ENCODE peak calls at places on chromosome 20, in six cellular contexts. R is posterior vena cava, I is ecto neural progenitor cell, Z is NCI-H1694 treated with DMSO at 0.1 percent for 48 hours, Q is M059J, O is RWPE1. X is an unnamed sample.

GRCh38 chr20:48760403-48760889 is 67.4 kb downstream of the PREX1 start:
- DNase-seq in R (no peak), Z (no peak), O (peak), Q (peak), I (no peak), X (peak)

GRCh38 chr20:50153500-50154377 is at the start of gene PEDS1:
- DNase-seq in R (peak), O (peak), Q (peak), I (peak), Z (peak), X (peak)

GRCh38 chr20:6504826-6505225 is 262.7 kb upstream of the BMP2 start:
- DNase-seq in O (peak), I (no peak), Z (no peak), R (no peak), Q (peak), X (no peak)

GRCh38 chr20:63173552-63174191 is 42.3 kb downstream of the YTHDF1 start:
- DNase-seq in Z (no peak), R (no peak), Q (no peak), O (no peak), I (peak), X (no peak)

GRCh38 chr20:20872420-20872819 is 160.0 kb upstream of the RALGAPA2 start:
- DNase-seq in Z (no peak), I (no peak), R (no peak), Q (no peak), O (no peak), X (no peak)

GRCh38 chr20:25014816-25015215 is 22.3 kb upstream of the APMAP start:
- DNase-seq in O (no peak), Q (no peak), R (peak), Z (no peak), I (no peak), X (no peak)

GRCh38 chr20:15359056-15359455 is 1021.6 kb upstream of the FLRT3 start:
- DNase-seq in Q (peak), I (no peak), Z (no peak), O (peak), R (no peak), X (no peak)

GRCh38 chr20:20010639-20011500 is 6.3 kb upstream of the NAA20 start:
- DNase-seq in O (no peak), I (no peak), Z (peak), R (no peak), Q (peak), X (no peak)